ENCODE peak calls at places on chromosome X, in eight cellular contexts. D, M, P, Z, O, N, T and F are unnamed samples. For H3K9me3, the result is how much of the 10 kb centered on the place peaks cover.

GRCh38 chrX:131826572-131826971 is 196.5 kb upstream of the STK26 start:
- DNase-seq in N (no peak), Z (no peak), O (no peak), T (no peak), P (no peak), D (no peak), M (no peak), F (no peak)

GRCh38 chrX:8636442-8636841 is 95.5 kb downstream of the ANOS1 start:
- DNase-seq in D (peak), N (no peak), O (no peak), T (no peak), M (no peak), P (no peak), Z (no peak), F (no peak)

GRCh38 chrX:72308566-72309296 is 3.0 kb upstream of the CITED1 start:
- DNase-seq in M (no peak), N (peak), T (peak), P (peak), D (peak), Z (peak), O (peak), F (peak)

GRCh38 chrX:110318664-110318968 is 731 bp upstream of the AMMECR1 start:
- DNase-seq in P (no peak), N (no peak), Z (peak), D (no peak), M (no peak), O (no peak), T (no peak), F (no peak)

GRCh38 chrX:150934453-150934852 is 36.0 kb upstream of the CD99L2 start:
- DNase-seq in N (peak), O (no peak), M (no peak), P (no peak), T (peak), Z (no peak), D (no peak), F (no peak)

GRCh38 chrX:151596282-151596681 is 32.8 kb downstream of the PASD1 start:
- DNase-seq in Z (no peak), P (no peak), D (peak), N (no peak), M (no peak), O (no peak), T (no peak), F (no peak)

GRCh38 chrX:133961046-133961445 is 24.3 kb downstream of the GPC3 start:
- DNase-seq in D (no peak), M (no peak), T (no peak), N (no peak), O (no peak), P (no peak), Z (no peak), F (no peak)

GRCh38 chrX:131792789-131793462 is 230.2 kb upstream of the STK26 start:
- DNase-seq in P (peak), T (no peak), O (no peak), Z (peak), M (no peak), D (peak), N (peak), F (no peak)

GRCh38 chrX:40168183-40169015 is 70.6 kb upstream of the BCOR start:
- DNase-seq in P (no peak), T (no peak), N (no peak), O (no peak), M (no peak), D (no peak), Z (no peak), F (no peak)

GRCh38 chrX:7318661-7319060 is 170.7 kb upstream of the PUDP start:
- DNase-seq in M (no peak), N (no peak), P (no peak), Z (no peak), T (no peak), D (no peak), O (no peak), F (no peak)
- TF ChIP-seq CTCF in M (no peak), N (no peak), P (no peak), Z (no peak), T (no peak), D (no peak), O (no peak), F (no peak)

GRCh38 chrX:26032141-26032917 is 105.8 kb upstream of the MAGEB18 start:
- DNase-seq in N (no peak), P (no peak), T (no peak), M (no peak), D (no peak), O (no peak), Z (no peak), F (no peak)

DNA sequence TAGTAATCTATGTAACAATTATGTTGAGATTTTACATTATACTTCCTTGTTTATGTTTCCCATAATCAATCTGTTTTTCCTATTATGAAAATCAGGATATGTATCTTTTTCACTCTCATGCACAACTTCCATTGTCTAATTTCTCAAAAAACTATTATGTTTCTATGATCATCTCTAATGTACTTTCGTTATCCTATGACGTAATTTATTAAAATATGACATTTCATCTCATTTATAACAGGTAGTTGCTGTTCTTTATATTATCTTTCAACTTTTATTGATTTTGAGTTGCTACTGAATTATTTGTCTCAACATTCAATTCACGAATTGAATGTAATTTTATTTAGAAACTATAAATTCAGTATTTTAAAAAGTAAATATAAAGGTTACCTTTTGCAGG is 100.8 kb upstream of the MAGEB18 start:
- DNase-seq in D (no peak), Z (no peak), N (no peak), P (no peak), T (no peak), M (no peak), O (no peak), F (no peak)
- H3K9me3 ChIP-seq in D (under half), Z (under half), N (under half), P (under half), T (under half), M (under half), O (under half), F (under half)

GRCh38 chrX:115364625-115365024 is 75.1 kb downstream of the LUZP4 start:
- DNase-seq in O (no peak), T (peak), Z (no peak), N (no peak), M (no peak), D (peak), P (no peak), F (no peak)

GRCh38 chrX:115367455-115367854 is 77.9 kb downstream of the LUZP4 start:
- DNase-seq in Z (no peak), N (no peak), M (no peak), P (no peak), D (peak), T (no peak), O (no peak), F (no peak)

GRCh38 chrX:115366535-115366934 is 77.0 kb downstream of the LUZP4 start:
- DNase-seq in N (no peak), O (no peak), M (no peak), T (no peak), P (no peak), D (no peak), Z (no peak), F (no peak)

GRCh38 chrX:115372026-115372610 is 82.6 kb downstream of the LUZP4 start:
- DNase-seq in Z (no peak), T (no peak), P (no peak), N (no peak), M (no peak), O (peak), D (peak), F (no peak)

GRCh38 chrX:115367956-115368355 is 78.4 kb downstream of the LUZP4 start:
- DNase-seq in O (no peak), N (no peak), P (no peak), M (no peak), Z (no peak), D (peak), T (no peak), F (no peak)
- TF ChIP-seq CTCF in O (no peak), N (no peak), P (no peak), M (no peak), Z (no peak), D (no peak), T (no peak), F (no peak)

GRCh38 chrX:155441097-155441496 is 17.3 kb downstream of the F8A3 start:
- DNase-seq in D (no peak), M (no peak), O (no peak), Z (no peak), N (no peak), T (no peak), P (no peak), F (no peak)

GRCh38 chrX:155435744-155436112 is 22.7 kb downstream of the F8A3 start:
- DNase-seq in M (no peak), Z (no peak), T (no peak), D (no peak), P (no peak), O (no peak), N (no peak), F (no peak)

GRCh38 chrX:155434906-155435743 is 23.3 kb downstream of the F8A3 start:
- DNase-seq in M (no peak), O (no peak), D (no peak), N (no peak), T (no peak), P (no peak), Z (no peak), F (no peak)
- H3K9me3 ChIP-seq in M (under half), O (under half), D (under half), N (under half), T (under half), P (under half), Z (under half), F (under half)